ENCODE peak calls at places on chromosome 7, in six cellular contexts. One of them, this sample, is unnamed.

GRCh38 chr7:45589915-45590678 is 15.9 kb downstream of the ADCY1 start:
- DNase-seq in stomach: peak; percentile 15
- DNase-seq in breast epithelium: no peak
- DNase-seq in spleen: peak; percentile 53
- DNase-seq in GM12891: no peak
- DNase-seq in sigmoid colon: peak; percentile 52
- DNase-seq in this sample: peak; percentile 95

GRCh38 chr7:44377134-44377463 is 51.7 kb upstream of the CAMK2B start:
- DNase-seq in stomach: no peak
- DNase-seq in breast epithelium: no peak
- DNase-seq in spleen: peak; percentile 68
- DNase-seq in GM12891: no peak
- DNase-seq in sigmoid colon: no peak
- DNase-seq in this sample: peak; percentile 80

GRCh38 chr7:69782917-69783684 is 184.8 kb downstream of the AUTS2 start:
- DNase-seq in stomach: no peak
- DNase-seq in breast epithelium: no peak
- DNase-seq in spleen: no peak
- DNase-seq in GM12891: no peak
- DNase-seq in sigmoid colon: peak; percentile 85
- DNase-seq in this sample: no peak

GRCh38 chr7:104923010-104923421 is 91.0 kb upstream of the KMT2E start:
- DNase-seq in stomach: peak; percentile 80
- DNase-seq in breast epithelium: no peak
- DNase-seq in spleen: peak; percentile 85
- DNase-seq in GM12891: peak; percentile 43
- DNase-seq in sigmoid colon: peak; percentile 87
- DNase-seq in this sample: no peak

GRCh38 chr7:22980422-22980821 is 33.5 kb downstream of the HYCC1 start:
- DNase-seq in stomach: no peak
- DNase-seq in breast epithelium: no peak
- DNase-seq in spleen: no peak
- DNase-seq in GM12891: no peak
- DNase-seq in sigmoid colon: no peak
- DNase-seq in this sample: no peak

GRCh38 chr7:106962751-106963150 is 81.8 kb upstream of the PRKAR2B start:
- DNase-seq in stomach: no peak
- DNase-seq in breast epithelium: no peak
- DNase-seq in spleen: no peak
- DNase-seq in GM12891: no peak
- DNase-seq in sigmoid colon: no peak
- DNase-seq in this sample: no peak

GRCh38 chr7:153886506-153887391 is 165.4 kb upstream of the DPP6 start:
- DNase-seq in stomach: no peak
- DNase-seq in breast epithelium: no peak
- DNase-seq in spleen: no peak
- DNase-seq in GM12891: peak; percentile 1
- DNase-seq in sigmoid colon: peak; percentile 63
- DNase-seq in this sample: no peak

GRCh38 chr7:42603496-42603895 is 308.4 kb downstream of the C7orf25 start:
- DNase-seq in stomach: no peak
- DNase-seq in breast epithelium: no peak
- DNase-seq in spleen: no peak
- DNase-seq in GM12891: no peak
- DNase-seq in sigmoid colon: no peak
- DNase-seq in this sample: no peak

GRCh38 chr7:30321089-30321991 is 36.9 kb downstream of the ZNRF2 start:
- DNase-seq in stomach: no peak
- DNase-seq in breast epithelium: no peak
- DNase-seq in spleen: no peak
- DNase-seq in GM12891: no peak
- DNase-seq in sigmoid colon: no peak
- DNase-seq in this sample: no peak

GRCh38 chr7:150936018-150936417 is 42.1 kb downstream of the KCNH2 start:
- DNase-seq in stomach: no peak
- DNase-seq in breast epithelium: no peak
- DNase-seq in spleen: no peak
- DNase-seq in GM12891: no peak
- DNase-seq in sigmoid colon: no peak
- DNase-seq in this sample: no peak

GRCh38 chr7:86942081-86942480 is 117.4 kb downstream of the ELAPOR2 start:
- DNase-seq in stomach: no peak
- DNase-seq in breast epithelium: no peak
- DNase-seq in spleen: no peak
- DNase-seq in GM12891: no peak
- DNase-seq in sigmoid colon: no peak
- DNase-seq in this sample: no peak

GRCh38 chr7:18317956-18318355 is 177.6 kb upstream of the HDAC9 start:
- DNase-seq in stomach: no peak
- DNase-seq in breast epithelium: no peak
- DNase-seq in spleen: no peak
- DNase-seq in GM12891: no peak
- DNase-seq in sigmoid colon: no peak
- DNase-seq in this sample: no peak

GRCh38 chr7:4726051-4726450 is 44.0 kb downstream of the FOXK1 start:
- DNase-seq in stomach: no peak
- DNase-seq in breast epithelium: no peak
- DNase-seq in spleen: no peak
- DNase-seq in GM12891: no peak
- DNase-seq in sigmoid colon: peak; percentile 89
- DNase-seq in this sample: no peak

GRCh38 chr7:32293833-32294232 is 196.3 kb downstream of the LSM5 start:
- DNase-seq in stomach: no peak
- DNase-seq in breast epithelium: no peak
- DNase-seq in spleen: no peak
- DNase-seq in GM12891: no peak
- DNase-seq in sigmoid colon: no peak
- DNase-seq in this sample: no peak

GRCh38 chr7:114931656-114932011 is 9.7 kb downstream of the MDFIC start:
- DNase-seq in stomach: no peak
- DNase-seq in breast epithelium: no peak
- DNase-seq in spleen: no peak
- DNase-seq in GM12891: no peak
- DNase-seq in sigmoid colon: no peak
- DNase-seq in this sample: no peak

GRCh38 chr7:106125417-106125816 is 13.3 kb upstream of the SYPL1 start:
- DNase-seq in stomach: no peak
- DNase-seq in breast epithelium: no peak
- DNase-seq in spleen: no peak
- DNase-seq in GM12891: no peak
- DNase-seq in sigmoid colon: no peak
- DNase-seq in this sample: no peak

GRCh38 chr7:42914009-42914725 is 2.3 kb upstream of the C7orf25 start:
- DNase-seq in stomach: no peak
- DNase-seq in breast epithelium: no peak
- DNase-seq in spleen: no peak
- DNase-seq in GM12891: no peak
- DNase-seq in sigmoid colon: no peak
- DNase-seq in this sample: no peak

GRCh38 chr7:50679218-50680007 is 103.3 kb downstream of the GRB10 start:
- DNase-seq in stomach: no peak
- DNase-seq in breast epithelium: no peak
- DNase-seq in spleen: no peak
- DNase-seq in GM12891: no peak
- DNase-seq in sigmoid colon: no peak
- DNase-seq in this sample: no peak

GRCh38 chr7:19455508-19456132 is 253.2 kb downstream of the POLR1F start:
- DNase-seq in stomach: no peak
- DNase-seq in breast epithelium: no peak
- DNase-seq in spleen: no peak
- DNase-seq in GM12891: no peak
- DNase-seq in sigmoid colon: no peak
- DNase-seq in this sample: no peak

GRCh38 chr7:95365151-95365550 is 31.0 kb downstream of the PON3 start:
- DNase-seq in stomach: no peak
- DNase-seq in breast epithelium: no peak
- DNase-seq in spleen: no peak
- DNase-seq in GM12891: no peak
- DNase-seq in sigmoid colon: no peak
- DNase-seq in this sample: no peak

GRCh38 chr7:48610705-48611104 is 313.6 kb upstream of the CDC14C start:
- DNase-seq in stomach: no peak
- DNase-seq in breast epithelium: no peak
- DNase-seq in spleen: no peak
- DNase-seq in GM12891: no peak
- DNase-seq in sigmoid colon: no peak
- DNase-seq in this sample: no peak

GRCh38 chr7:107559864-107560263 is 3.9 kb downstream of the COG5 start:
- DNase-seq in stomach: no peak
- DNase-seq in breast epithelium: no peak
- DNase-seq in spleen: no peak
- DNase-seq in GM12891: no peak
- DNase-seq in sigmoid colon: no peak
- DNase-seq in this sample: no peak

GRCh38 chr7:44881610-44882009 is 3.7 kb downstream of the PURB start:
- DNase-seq in stomach: no peak
- DNase-seq in breast epithelium: no peak
- DNase-seq in spleen: no peak
- DNase-seq in GM12891: no peak
- DNase-seq in sigmoid colon: no peak
- DNase-seq in this sample: no peak

GRCh38 chr7:22201182-22201880 is 155.6 kb downstream of the RAPGEF5 start:
- DNase-seq in stomach: no peak
- DNase-seq in breast epithelium: no peak
- DNase-seq in spleen: no peak
- DNase-seq in GM12891: no peak
- DNase-seq in sigmoid colon: no peak
- DNase-seq in this sample: no peak

GRCh38 chr7:100431286-100431735 is 1.7 kb downstream of the MEPCE start:
- DNase-seq in stomach: no peak
- DNase-seq in breast epithelium: no peak
- DNase-seq in spleen: peak; percentile 84
- DNase-seq in GM12891: no peak
- DNase-seq in sigmoid colon: peak; percentile 70
- DNase-seq in this sample: no peak

GRCh38 chr7:155282671-155283070 is 15.0 kb upstream of the INSIG1 start:
- DNase-seq in stomach: no peak
- DNase-seq in breast epithelium: no peak
- DNase-seq in spleen: no peak
- DNase-seq in GM12891: no peak
- DNase-seq in sigmoid colon: no peak
- DNase-seq in this sample: no peak

GRCh38 chr7:50676754-50677153 is 105.9 kb downstream of the GRB10 start:
- DNase-seq in stomach: no peak
- DNase-seq in breast epithelium: no peak
- DNase-seq in spleen: no peak
- DNase-seq in GM12891: no peak
- DNase-seq in sigmoid colon: no peak
- DNase-seq in this sample: no peak

GRCh38 chr7:69837387-69838068 is 239.3 kb downstream of the AUTS2 start:
- DNase-seq in stomach: no peak
- DNase-seq in breast epithelium: no peak
- DNase-seq in spleen: no peak
- DNase-seq in GM12891: no peak
- DNase-seq in sigmoid colon: no peak
- DNase-seq in this sample: no peak

DNA sequence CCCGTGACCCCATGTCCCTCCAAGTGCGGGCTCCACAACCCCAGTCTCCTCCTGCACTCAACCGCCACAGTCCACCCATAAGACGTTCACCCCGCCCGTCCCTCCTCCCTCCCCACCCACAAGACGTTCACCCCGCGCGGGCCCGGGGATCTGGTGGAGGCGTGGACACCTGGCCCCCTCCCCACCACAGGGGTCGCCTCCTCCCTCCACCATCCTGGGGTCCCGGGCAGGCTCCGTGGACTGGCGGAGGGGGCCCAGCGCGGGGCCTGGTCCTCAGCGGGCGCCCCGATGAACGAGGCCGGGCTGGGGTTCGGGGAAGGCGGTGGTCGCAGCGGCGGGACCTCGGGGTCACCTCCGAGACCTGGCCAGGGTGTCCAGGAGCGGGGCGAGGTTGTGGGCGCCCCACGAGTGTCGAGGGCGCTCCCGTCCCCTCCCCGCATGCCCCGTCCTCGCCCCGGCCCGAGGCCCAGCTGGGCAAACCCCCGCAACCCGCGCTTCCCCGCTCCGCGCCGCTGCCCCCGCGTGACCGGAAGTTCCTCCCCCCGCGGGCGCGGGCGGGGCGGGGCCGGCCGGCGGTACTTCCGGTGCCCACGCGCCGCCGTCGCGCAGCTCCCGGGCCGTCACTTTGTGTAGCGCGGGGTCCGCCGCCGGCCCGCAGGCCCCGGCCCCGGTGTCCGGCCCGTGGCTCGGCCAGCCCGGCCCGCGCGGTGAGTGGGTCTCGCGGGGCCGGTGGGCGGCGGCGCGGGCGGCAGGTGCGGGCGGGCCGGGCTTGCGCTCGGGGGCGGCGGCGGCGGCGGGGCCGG is at the start of gene ZNF316:
- DNase-seq in stomach: peak; percentile 69
- DNase-seq in breast epithelium: peak; percentile 64
- DNase-seq in spleen: peak; percentile 94
- DNase-seq in GM12891: peak; percentile 91
- DNase-seq in sigmoid colon: peak; percentile 82
- DNase-seq in this sample: no peak
- TF ChIP-seq POLR2AphosphoS5 in stomach: peak; percentile 71
- TF ChIP-seq POLR2AphosphoS5 in breast epithelium: peak; percentile 26
- TF ChIP-seq POLR2AphosphoS5 in spleen: peak; percentile 86
- TF ChIP-seq POLR2AphosphoS5 in GM12891: no peak
- TF ChIP-seq POLR2AphosphoS5 in sigmoid colon: peak; percentile 71
- TF ChIP-seq POLR2AphosphoS5 in this sample: peak; percentile 25

GRCh38 chr7:14760730-14761129 is 141.8 kb downstream of the DGKB start:
- DNase-seq in stomach: no peak
- DNase-seq in breast epithelium: no peak
- DNase-seq in spleen: no peak
- DNase-seq in GM12891: no peak
- DNase-seq in sigmoid colon: no peak
- DNase-seq in this sample: no peak
- TF ChIP-seq POLR2AphosphoS5 in stomach: no peak
- TF ChIP-seq POLR2AphosphoS5 in breast epithelium: no peak
- TF ChIP-seq POLR2AphosphoS5 in spleen: no peak
- TF ChIP-seq POLR2AphosphoS5 in GM12891: no peak
- TF ChIP-seq POLR2AphosphoS5 in sigmoid colon: peak; percentile 40
- TF ChIP-seq POLR2AphosphoS5 in this sample: no peak

GRCh38 chr7:2734761-2735571 is 47.0 kb downstream of the AMZ1 start:
- DNase-seq in stomach: peak; percentile 26
- DNase-seq in breast epithelium: no peak
- DNase-seq in spleen: peak; percentile 85
- DNase-seq in GM12891: no peak
- DNase-seq in sigmoid colon: peak; percentile 89
- DNase-seq in this sample: no peak
- TF ChIP-seq POLR2AphosphoS5 in stomach: no peak
- TF ChIP-seq POLR2AphosphoS5 in breast epithelium: no peak
- TF ChIP-seq POLR2AphosphoS5 in spleen: peak; percentile 83
- TF ChIP-seq POLR2AphosphoS5 in GM12891: no peak
- TF ChIP-seq POLR2AphosphoS5 in sigmoid colon: peak; percentile 69
- TF ChIP-seq POLR2AphosphoS5 in this sample: peak; percentile 81

GRCh38 chr7:27102578-27103442 is at the start of gene HOXA2:
- DNase-seq in stomach: no peak
- DNase-seq in breast epithelium: no peak
- DNase-seq in spleen: no peak
- DNase-seq in GM12891: no peak
- DNase-seq in sigmoid colon: peak; percentile 78
- DNase-seq in this sample: no peak
- TF ChIP-seq POLR2AphosphoS5 in stomach: peak; percentile 55
- TF ChIP-seq POLR2AphosphoS5 in breast epithelium: no peak
- TF ChIP-seq POLR2AphosphoS5 in spleen: no peak
- TF ChIP-seq POLR2AphosphoS5 in GM12891: no peak
- TF ChIP-seq POLR2AphosphoS5 in sigmoid colon: peak; percentile 71
- TF ChIP-seq POLR2AphosphoS5 in this sample: no peak

This sample was measured in vagina.